ENCODE peak calls at places on chromosomes 12 and 14, in nine cellular contexts. K is endothelial cell of umbilical vein, C is esophagus muscularis mucosa, V is HCT116, G is GM12891, D is lower leg skin, I is stomach, W is sigmoid colon, O is prostate gland. U is an unnamed sample.

GRCh38 chr14:64919618-64920017 is 5.4 kb downstream of the CHURC1 start:
- DNase-seq in D (no peak), W (no peak), I (no peak), K (no peak), C (no peak), V (no peak), G (no peak), O (no peak), U (no peak)

GRCh38 chr14:60184597-60185555 is 19.7 kb upstream of the DHRS7 start:
- DNase-seq in G (no peak), V (no peak), D (no peak), K (no peak), I (no peak), C (no peak), W (no peak), O (no peak), U (no peak)

GRCh38 chr14:68539311-68539737 is 253.5 kb downstream of the ZFP36L1 start:
- DNase-seq in G (no peak), W (no peak), O (no peak), K (no peak), V (no peak), D (no peak), C (peak; percentile 84), I (no peak), U (no peak)

GRCh38 chr12:132557291-132557968 is 53.0 kb downstream of the LRCOL1 start:
- DNase-seq in I (no peak), D (no peak), K (no peak), O (no peak), C (no peak), W (no peak), G (no peak), V (no peak), U (no peak)

GRCh38 chr12:42756841-42757661 is 167.5 kb upstream of the PRICKLE1 start:
- DNase-seq in D (no peak), W (no peak), V (peak; percentile 85), I (no peak), O (no peak), K (peak; percentile 44), G (no peak), C (peak; percentile 88), U (peak; percentile 48)

GRCh38 chr14:58705066-58705465 is 67.3 kb downstream of the DACT1 start:
- DNase-seq in O (no peak), W (no peak), G (no peak), D (peak; percentile 21), V (no peak), K (no peak), I (no peak), C (no peak), U (no peak)

GRCh38 chr12:54431911-54432814 is 13.1 kb upstream of the ITGA5 start:
- DNase-seq in W (peak; percentile 94), O (no peak), I (peak; percentile 46), C (no peak), D (peak; percentile 71), K (peak; percentile 97), V (no peak), G (no peak), U (no peak)

GRCh38 chr12:10140001-10140400 is 10.0 kb upstream of the CLEC7A start:
- DNase-seq in G (no peak), D (no peak), V (peak; percentile 44), W (no peak), O (no peak), I (no peak), C (no peak), K (peak; percentile 84), U (no peak)

GRCh38 chr12:6229823-6230222 is 29.6 kb downstream of the CD9 start:
- DNase-seq in K (peak; percentile 84), I (no peak), D (peak; percentile 86), G (no peak), O (peak; percentile 81), C (no peak), V (no peak), W (peak; percentile 96), U (peak; percentile 38)

GRCh38 chr12:27284021-27284420 is 39.9 kb downstream of the STK38L start:
- DNase-seq in K (no peak), G (no peak), V (no peak), D (no peak), W (no peak), O (no peak), I (no peak), C (no peak), U (no peak)

GRCh38 chr12:27276275-27276674 is 32.2 kb downstream of the STK38L start:
- DNase-seq in D (no peak), C (no peak), K (no peak), W (no peak), V (no peak), O (no peak), I (no peak), G (no peak), U (no peak)

GRCh38 chr12:27280412-27280811 is 36.3 kb downstream of the STK38L start:
- DNase-seq in G (no peak), W (no peak), V (no peak), O (no peak), C (no peak), K (no peak), D (no peak), I (no peak), U (no peak)

GRCh38 chr12:27277846-27278260 is 33.8 kb downstream of the STK38L start:
- DNase-seq in O (no peak), I (no peak), G (no peak), C (no peak), W (no peak), D (peak; percentile 49), K (peak; percentile 74), V (peak; percentile 6), U (peak; percentile 7)

GRCh38 chr12:27279836-27280235 is 35.8 kb downstream of the STK38L start:
- DNase-seq in V (no peak), G (no peak), I (no peak), K (no peak), W (no peak), D (no peak), O (peak; percentile 58), C (no peak), U (no peak)
- TF ChIP-seq POLR2A in V (no peak), G (no peak), I (no peak), K (no peak), W (no peak), D (no peak), O (no peak), C (no peak), U (no peak)

DNA sequence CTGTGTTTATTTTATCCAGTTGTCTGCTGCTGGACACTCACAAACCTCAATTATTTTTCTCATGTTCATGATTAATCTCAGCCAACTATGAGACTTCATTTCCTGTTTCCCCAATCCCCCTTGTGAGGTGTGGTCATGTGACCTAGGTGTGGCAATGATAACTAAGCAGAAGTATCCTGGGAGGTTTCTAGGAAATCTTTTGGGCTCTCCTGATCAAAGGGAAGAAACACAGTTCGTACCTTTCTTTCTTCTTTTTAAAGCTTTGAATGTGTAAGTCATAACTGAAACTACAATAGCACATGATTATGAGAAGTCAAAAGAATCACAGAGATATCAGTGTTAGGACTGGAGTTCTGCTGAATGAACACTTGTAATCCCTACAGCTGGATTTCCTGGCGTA is 34.4 kb upstream of the MANSC4 start:
- DNase-seq in O (no peak), D (no peak), W (no peak), K (no peak), G (no peak), V (no peak), I (no peak), C (no peak), U (no peak)
- TF ChIP-seq POLR2A in O (no peak), D (no peak), W (no peak), K (no peak), G (no peak), V (no peak), I (no peak), C (no peak), U (no peak)

DNA sequence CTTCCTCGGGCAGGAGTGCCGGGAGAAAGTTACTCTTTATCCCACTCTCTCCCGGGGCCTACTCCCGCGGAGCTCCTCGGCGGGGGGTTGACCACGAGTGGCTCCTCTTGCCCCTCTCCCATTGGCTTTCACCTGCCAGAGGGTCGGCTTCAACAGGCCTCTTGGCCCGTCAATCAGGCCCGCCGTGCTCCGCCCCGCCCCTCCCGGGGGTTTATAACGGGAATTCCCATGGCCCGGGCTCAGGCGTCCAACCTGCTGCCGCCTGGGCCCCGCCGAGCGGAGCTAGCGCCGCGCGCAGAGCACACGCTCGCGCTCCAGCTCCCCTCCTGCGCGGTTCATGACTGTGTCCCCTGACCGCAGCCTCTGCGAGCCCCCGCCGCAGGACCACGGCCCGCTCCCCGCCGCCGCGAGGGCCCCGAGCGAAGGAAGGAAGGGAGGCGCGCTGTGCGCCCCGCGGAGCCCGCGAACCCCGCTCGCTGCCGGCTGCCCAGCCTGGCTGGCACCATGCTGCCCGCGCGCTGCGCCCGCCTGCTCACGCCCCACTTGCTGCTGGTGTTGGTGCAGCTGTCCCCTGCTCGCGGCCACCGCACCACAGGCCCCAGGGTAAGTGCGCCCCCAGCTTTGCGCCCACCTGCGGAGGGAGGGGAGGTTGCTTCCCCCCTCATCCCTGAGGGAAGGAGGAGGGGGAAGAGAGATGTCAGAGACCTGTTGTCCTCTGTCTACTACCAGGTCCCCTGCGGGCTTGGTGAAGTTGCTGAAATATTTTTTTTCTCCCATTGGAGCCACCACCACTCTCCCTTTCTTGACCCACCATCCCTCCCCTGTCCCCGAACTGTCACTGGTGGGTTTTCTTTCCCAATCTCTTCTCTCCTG is at the start of gene SMOC1:
- DNase-seq in C (no peak), K (peak; percentile 57), I (peak; percentile 76), O (no peak), W (no peak), V (no peak), G (peak; percentile 35), D (no peak), U (no peak)
- TF ChIP-seq POLR2A in C (no peak), K (no peak), I (no peak), O (peak; percentile 24), W (no peak), V (no peak), G (no peak), D (no peak), U (no peak)

GRCh38 chr14:90453401-90453951 is 56.6 kb downstream of the CALM1 start:
- DNase-seq in G (no peak), I (peak; percentile 35), C (no peak), V (no peak), K (peak; percentile 94), W (no peak), D (no peak), O (no peak), U (no peak)

GRCh38 chr14:90452366-90452765 is 55.5 kb downstream of the CALM1 start:
- DNase-seq in K (no peak), I (no peak), D (no peak), C (no peak), W (no peak), G (no peak), V (no peak), O (no peak), U (no peak)

GRCh38 chr14:90456551-90456950 is 59.7 kb downstream of the CALM1 start:
- DNase-seq in C (no peak), V (no peak), G (no peak), D (no peak), O (no peak), K (no peak), W (no peak), I (no peak), U (no peak)

GRCh38 chr14:90455100-90455571 is 58.3 kb downstream of the CALM1 start:
- DNase-seq in W (no peak), V (no peak), K (no peak), C (no peak), G (no peak), O (no peak), I (no peak), D (no peak), U (no peak)

GRCh38 chr14:90454041-90455000 is 57.5 kb downstream of the CALM1 start:
- DNase-seq in D (peak; percentile 24), I (peak; percentile 81), G (no peak), C (no peak), O (no peak), W (peak; percentile 91), V (peak; percentile 57), K (peak; percentile 95), U (peak; percentile 92)
- TF ChIP-seq POLR2A in D (no peak), I (no peak), G (no peak), C (no peak), O (no peak), W (no peak), V (no peak), K (peak; percentile 27), U (no peak)

U was measured in H54.